ENCODE peak calls at places on chromosome 3, in eight cellular contexts. N, V, B, X, O, T, D and W are unnamed samples. For H3K4me1, the result is how much of the 10 kb centered on the place peaks cover.

GRCh38 chr3:5811051-5811450 is 623.5 kb downstream of the EDEM1 start:
- DNase-seq in N (no peak), V (no peak), B (no peak), X (no peak), O (no peak), T (no peak), D (no peak), W (no peak)

GRCh38 chr3:56251343-56251945 is 216.8 kb downstream of the ERC2 start:
- DNase-seq in N (peak), V (peak), B (no peak), X (peak), O (peak), T (peak), D (peak), W (no peak)

GRCh38 chr3:138197058-138197457 is 10.0 kb downstream of the ARMC8 start:
- DNase-seq in N (no peak), V (peak), B (no peak), X (no peak), O (no peak), T (peak), D (peak), W (no peak)

GRCh38 chr3:192812736-192813383 is 85.5 kb upstream of the FGF12 start:
- DNase-seq in N (no peak), V (peak), B (no peak), X (peak), O (no peak), T (peak), D (peak), W (no peak)

GRCh38 chr3:52245322-52246263 is at the start of gene PPM1M:
- DNase-seq in N (peak), V (peak), B (peak), X (peak), O (peak), T (peak), D (peak), W (peak)

GRCh38 chr3:168213920-168214319 is 118.2 kb upstream of the GOLIM4 start:
- DNase-seq in N (no peak), V (no peak), B (no peak), X (no peak), O (no peak), T (no peak), D (no peak), W (no peak)

GRCh38 chr3:189389346-189389745 is 217.6 kb downstream of the TPRG1 start:
- DNase-seq in N (no peak), V (no peak), B (no peak), X (no peak), O (no peak), T (no peak), D (no peak), W (no peak)

GRCh38 chr3:46998852-46999515 is 19.5 kb downstream of the NBEAL2 start:
- DNase-seq in N (no peak), V (no peak), B (peak), X (no peak), O (no peak), T (no peak), D (no peak), W (peak)

GRCh38 chr3:117671707-117672318 is 962.2 kb downstream of the TUSC7 start:
- DNase-seq in N (no peak), V (no peak), B (no peak), X (no peak), O (no peak), T (no peak), D (peak), W (no peak)

GRCh38 chr3:14301558-14301957 is 100.8 kb upstream of the SLC6A6 start:
- DNase-seq in N (peak), V (no peak), B (no peak), X (no peak), O (no peak), T (no peak), D (no peak), W (peak)

GRCh38 chr3:139937674-139938279 is 2.8 kb downstream of the CLSTN2 start:
- DNase-seq in N (peak), V (peak), B (peak), X (peak), O (peak), T (peak), D (peak), W (peak)

GRCh38 chr3:11200679-11200952 is 46.3 kb downstream of the HRH1 start:
- DNase-seq in N (no peak), V (no peak), B (no peak), X (no peak), O (no peak), T (peak), D (no peak), W (no peak)

GRCh38 chr3:169668957-169669681 is 5.6 kb upstream of the MECOM start:
- DNase-seq in N (peak), V (peak), B (peak), X (peak), O (peak), T (peak), D (peak), W (peak)

GRCh38 chr3:30081904-30082303 is 524.5 kb upstream of the TGFBR2 start:
- DNase-seq in N (no peak), V (no peak), B (no peak), X (no peak), O (no peak), T (peak), D (no peak), W (no peak)

GRCh38 chr3:37932505-37932904 is 58.1 kb upstream of the VILL start:
- DNase-seq in N (no peak), V (no peak), B (no peak), X (no peak), O (no peak), T (no peak), D (no peak), W (no peak)

DNA sequence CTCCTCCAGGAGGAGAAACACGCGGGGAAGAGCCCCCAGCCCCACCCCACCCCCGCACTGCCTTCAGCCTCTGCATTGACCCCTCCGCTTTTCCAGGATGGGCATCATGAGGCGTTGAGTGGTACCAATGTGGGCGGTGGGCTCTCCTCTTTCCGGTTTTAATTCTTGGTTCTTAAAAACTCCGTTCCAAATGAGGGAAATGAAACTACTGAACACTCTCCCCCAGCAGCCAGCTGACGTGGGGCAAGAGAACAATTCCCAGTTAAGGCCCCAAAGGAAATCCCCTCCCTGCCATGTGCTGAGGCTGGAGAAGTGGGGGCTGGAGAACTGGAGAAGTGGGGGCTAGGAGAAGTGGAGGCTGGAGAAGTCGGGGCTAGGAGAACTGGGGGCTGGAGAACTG is 5.3 kb upstream of the NRROS start:
- DNase-seq in N (no peak), V (no peak), B (no peak), X (no peak), O (peak), T (no peak), D (peak), W (no peak)
- H3K4me1 ChIP-seq in N (under half), V (under half), B (under half), X (under half), O (under half), T (under half), D (under half), W (under half)

GRCh38 chr3:42301446-42302175 is 35.6 kb upstream of the CCK start:
- DNase-seq in N (no peak), V (no peak), B (no peak), X (no peak), O (no peak), T (no peak), D (no peak), W (no peak)

GRCh38 chr3:42306499-42306898 is 40.5 kb upstream of the CCK start:
- DNase-seq in N (no peak), V (no peak), B (no peak), X (no peak), O (no peak), T (no peak), D (no peak), W (no peak)

GRCh38 chr3:42300778-42301177 is 34.8 kb upstream of the CCK start:
- DNase-seq in N (no peak), V (no peak), B (no peak), X (no peak), O (no peak), T (no peak), D (no peak), W (no peak)

GRCh38 chr3:42300013-42300412 is 34.0 kb upstream of the CCK start:
- DNase-seq in N (no peak), V (peak), B (no peak), X (peak), O (peak), T (peak), D (peak), W (no peak)

DNA sequence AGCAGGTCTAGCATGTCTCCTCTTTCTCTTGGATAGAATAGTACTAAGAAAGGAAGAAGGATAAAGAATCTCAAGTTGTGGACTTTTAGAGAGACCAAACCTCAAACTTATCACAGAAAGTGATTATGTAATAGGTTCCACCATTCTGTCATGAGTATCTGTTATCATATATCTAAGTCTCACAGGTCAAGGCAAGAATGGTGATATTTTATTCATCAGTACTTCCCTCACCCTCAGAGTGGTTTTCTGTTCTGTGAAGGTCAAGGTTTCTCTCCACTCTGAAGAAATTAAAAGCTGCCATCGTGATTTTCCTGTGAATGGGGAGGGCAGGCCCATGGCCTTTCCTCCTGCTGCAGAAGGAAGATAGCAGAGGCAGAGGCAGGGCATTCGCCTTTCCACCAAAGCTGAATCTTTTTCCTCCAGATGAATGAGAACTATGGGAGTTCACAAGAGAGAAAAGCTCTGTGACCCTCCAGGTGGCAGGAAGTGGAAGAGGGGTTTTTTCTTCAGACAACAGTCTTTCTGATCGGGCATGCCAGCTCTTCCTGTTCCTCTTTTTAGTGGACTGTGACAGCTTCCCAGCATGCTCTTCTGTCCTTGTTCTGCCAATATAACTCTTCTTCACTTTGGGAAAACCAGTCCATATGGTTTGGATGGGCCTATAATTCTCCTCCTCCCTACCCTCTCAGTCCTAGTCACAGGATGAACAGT is 37.1 kb upstream of the CCK start:
- DNase-seq in N (no peak), V (no peak), B (no peak), X (no peak), O (no peak), T (no peak), D (no peak), W (no peak)
- H3K4me3 ChIP-seq in N (no peak), V (no peak), B (no peak), X (no peak), O (no peak), T (no peak), D (no peak), W (no peak)

GRCh38 chr3:67644827-67645226 is 9.6 kb downstream of the SUCLG2 start:
- DNase-seq in N (no peak), V (no peak), B (no peak), X (no peak), O (no peak), T (no peak), D (no peak), W (no peak)
- H3K27ac ChIP-seq in N (no peak), V (no peak), B (no peak), X (no peak), O (no peak), T (no peak), D (no peak), W (no peak)

GRCh38 chr3:129794319-129795201 is 99.0 kb downstream of the TMCC1 start:
- DNase-seq in N (peak), V (peak), B (peak), X (peak), O (peak), T (peak), D (peak), W (peak)
- H3K4me1 ChIP-seq in N (under half), V (under half), B (under half), X (under half), O (under half), T (under half), D (under half), W (under half)

GRCh38 chr3:155745795-155746550 is 1.1 kb upstream of the PLCH1 start:
- DNase-seq in N (no peak), V (peak), B (no peak), X (peak), O (no peak), T (peak), D (peak), W (no peak)
- H3K4me3 ChIP-seq in N (no peak), V (peak), B (peak), X (no peak), O (no peak), T (peak), D (no peak), W (peak)

GRCh38 chr3:25463850-25464418 is 35.9 kb downstream of the RARB start:
- DNase-seq in N (no peak), V (no peak), B (no peak), X (no peak), O (no peak), T (no peak), D (no peak), W (no peak)

GRCh38 chr3:25465266-25465860 is 37.3 kb downstream of the RARB start:
- DNase-seq in N (no peak), V (no peak), B (no peak), X (no peak), O (no peak), T (no peak), D (no peak), W (no peak)

GRCh38 chr3:25460751-25461150 is 32.7 kb downstream of the RARB start:
- DNase-seq in N (no peak), V (no peak), B (no peak), X (no peak), O (no peak), T (no peak), D (no peak), W (no peak)

GRCh38 chr3:25461946-25462345 is 33.9 kb downstream of the RARB start:
- DNase-seq in N (no peak), V (no peak), B (no peak), X (no peak), O (no peak), T (no peak), D (no peak), W (no peak)

DNA sequence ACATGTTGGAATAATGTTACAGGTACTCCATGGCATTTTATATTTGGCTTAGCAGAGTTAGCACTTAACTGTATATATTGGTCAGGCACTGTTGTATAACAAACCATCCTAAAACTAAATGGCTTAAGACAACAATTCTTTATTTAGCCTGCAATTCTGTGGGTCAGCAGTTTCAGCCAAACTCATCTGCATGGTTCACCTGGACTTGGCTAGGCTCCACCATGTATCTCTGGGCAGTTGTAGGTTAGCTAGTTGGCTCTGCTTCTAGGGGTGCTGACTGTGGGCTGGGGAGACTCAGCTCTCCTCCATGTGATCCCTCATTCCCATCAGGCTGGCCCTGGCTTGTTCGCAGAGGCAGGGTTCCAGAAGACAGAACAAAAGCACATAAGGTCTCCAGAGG is 34.4 kb downstream of the RARB start:
- DNase-seq in N (no peak), V (no peak), B (no peak), X (no peak), O (no peak), T (no peak), D (no peak), W (no peak)
- H3K27ac ChIP-seq in N (no peak), V (no peak), B (no peak), X (no peak), O (no peak), T (no peak), D (no peak), W (no peak)